ENCODE peak calls at places on chromosome 5, in five cellular contexts. One of them, this sample, is unnamed.
A peak's percentile ranks its signal among the peaks of the same experiment; 100 is the strongest.

GRCh38 chr5:65480306-65480865 is 1.3 kb downstream of the ADAMTS6 start:
- DNase-seq in H9: no peak
- DNase-seq in MM.1S: peak; percentile 41
- DNase-seq in HCT116: no peak
- DNase-seq in neural progenitor cell: peak; percentile 28
- DNase-seq in this sample: peak; percentile 87

GRCh38 chr5:154265197-154265578 is 74.7 kb downstream of the GALNT10 start:
- DNase-seq in H9: no peak
- DNase-seq in MM.1S: no peak
- DNase-seq in neural progenitor cell: no peak
- DNase-seq in HCT116: no peak
- DNase-seq in this sample: no peak

GRCh38 chr5:160434022-160434531 is 12.4 kb downstream of the PTTG1 start:
- DNase-seq in neural progenitor cell: peak; percentile 79
- DNase-seq in HCT116: no peak
- DNase-seq in H9: peak; percentile 61
- DNase-seq in MM.1S: no peak
- DNase-seq in this sample: peak; percentile 64

GRCh38 chr5:175892401-175892800 is 21.0 kb downstream of the CPLX2 start:
- DNase-seq in HCT116: no peak
- DNase-seq in H9: peak; percentile 56
- DNase-seq in MM.1S: no peak
- DNase-seq in neural progenitor cell: no peak
- DNase-seq in this sample: no peak

GRCh38 chr5:117110548-117110947 is 535.9 kb upstream of the SEMA6A start:
- DNase-seq in MM.1S: no peak
- DNase-seq in neural progenitor cell: no peak
- DNase-seq in HCT116: no peak
- DNase-seq in H9: no peak
- DNase-seq in this sample: no peak

GRCh38 chr5:127536687-127537086 is 19.2 kb downstream of the PRRC1 start:
- DNase-seq in HCT116: no peak
- DNase-seq in MM.1S: peak; percentile 28
- DNase-seq in H9: no peak
- DNase-seq in neural progenitor cell: no peak
- DNase-seq in this sample: peak; percentile 34

GRCh38 chr5:92574023-92574422 is 1007.0 kb downstream of the NR2F1-AS1 start:
- DNase-seq in MM.1S: no peak
- DNase-seq in neural progenitor cell: no peak
- DNase-seq in HCT116: no peak
- DNase-seq in H9: no peak
- DNase-seq in this sample: no peak

GRCh38 chr5:33475706-33476105 is 34.9 kb downstream of the TARS1 start:
- DNase-seq in neural progenitor cell: no peak
- DNase-seq in H9: no peak
- DNase-seq in MM.1S: no peak
- DNase-seq in HCT116: no peak
- DNase-seq in this sample: no peak

GRCh38 chr5:177980776-177981175 is 15.3 kb downstream of the PROP1 start:
- DNase-seq in H9: no peak
- DNase-seq in HCT116: no peak
- DNase-seq in MM.1S: no peak
- DNase-seq in neural progenitor cell: no peak
- DNase-seq in this sample: no peak

GRCh38 chr5:33166522-33166921 is 274.2 kb upstream of the TARS1 start:
- DNase-seq in MM.1S: no peak
- DNase-seq in HCT116: no peak
- DNase-seq in H9: peak; percentile 38
- DNase-seq in neural progenitor cell: no peak
- DNase-seq in this sample: no peak

GRCh38 chr5:574906-575305 is 37.2 kb upstream of the CEP72 start:
- DNase-seq in MM.1S: no peak
- DNase-seq in neural progenitor cell: no peak
- DNase-seq in HCT116: no peak
- DNase-seq in H9: no peak
- DNase-seq in this sample: no peak

GRCh38 chr5:153598099-153598498 is 107.6 kb downstream of the GRIA1 start:
- DNase-seq in H9: no peak
- DNase-seq in MM.1S: peak; percentile 90
- DNase-seq in HCT116: no peak
- DNase-seq in neural progenitor cell: no peak
- DNase-seq in this sample: no peak

GRCh38 chr5:172163346-172163745 is 24.7 kb downstream of the STK10 start:
- DNase-seq in neural progenitor cell: no peak
- DNase-seq in H9: no peak
- DNase-seq in MM.1S: no peak
- DNase-seq in HCT116: no peak
- DNase-seq in this sample: no peak

GRCh38 chr5:163104496-163104895 is 332.9 kb upstream of the CCNG1 start:
- DNase-seq in HCT116: no peak
- DNase-seq in H9: peak; percentile 57
- DNase-seq in neural progenitor cell: peak; percentile 56
- DNase-seq in MM.1S: no peak
- DNase-seq in this sample: no peak

GRCh38 chr5:139758510-139759036 is 37.0 kb upstream of the PSD2 start:
- DNase-seq in H9: no peak
- DNase-seq in MM.1S: no peak
- DNase-seq in neural progenitor cell: no peak
- DNase-seq in HCT116: no peak
- DNase-seq in this sample: no peak

DNA sequence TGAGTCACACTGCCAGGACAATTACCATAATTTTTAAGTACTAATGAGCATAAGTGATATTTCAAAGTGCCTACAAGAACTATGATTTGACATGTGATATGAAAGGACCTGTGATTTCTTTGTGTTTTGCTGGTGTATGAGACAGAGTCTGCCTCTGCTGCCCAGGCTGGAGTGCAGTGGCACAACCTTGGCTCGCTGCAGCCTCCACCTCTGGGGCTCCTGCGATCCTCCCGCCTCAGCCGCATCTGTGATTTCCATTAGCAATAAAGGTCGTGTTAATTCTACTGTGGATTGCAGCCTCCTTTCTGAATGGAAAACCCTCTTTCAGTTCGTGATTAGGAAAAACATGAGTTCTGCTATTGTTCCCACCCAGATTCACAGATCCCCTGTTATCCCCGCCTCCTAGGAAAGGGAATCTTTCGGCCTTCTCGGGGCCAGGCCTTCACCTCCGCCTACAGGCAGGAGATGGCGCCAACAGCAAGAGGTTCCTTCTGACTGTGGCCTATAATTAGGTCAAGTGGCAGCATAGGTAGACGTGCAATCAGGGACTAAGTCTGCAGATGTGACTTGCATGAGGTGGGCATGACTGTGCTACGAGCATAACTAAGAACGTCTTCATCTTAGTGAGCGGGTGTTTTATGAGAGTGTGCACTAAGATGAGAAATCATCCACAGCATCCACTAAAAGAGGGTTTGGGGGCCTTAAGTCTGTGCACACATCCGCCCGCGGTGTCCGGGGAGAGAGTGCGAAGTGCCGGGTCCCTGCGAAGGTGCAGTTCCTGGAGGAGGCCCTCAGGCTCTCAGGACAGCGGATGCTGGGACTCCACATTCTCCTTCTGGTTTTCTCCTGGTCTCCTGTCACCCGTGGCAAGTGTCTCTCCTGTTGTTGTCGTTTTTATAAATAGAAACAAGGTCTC is 23.1 kb downstream of the TRIM7 start:
- DNase-seq in H9: peak; percentile 87
- DNase-seq in MM.1S: peak; percentile 82
- DNase-seq in neural progenitor cell: peak; percentile 87
- DNase-seq in HCT116: peak; percentile 76
- DNase-seq in this sample: peak; percentile 57
- H3K4me2 ChIP-seq in H9: no peak overlapping the region
- H3K4me2 ChIP-seq in MM.1S: peak overlapping the region; percentile 6
- H3K4me2 ChIP-seq in neural progenitor cell: no peak overlapping the region
- H3K4me2 ChIP-seq in HCT116: peak overlapping the region; percentile 11
- H3K4me2 ChIP-seq in this sample: no peak overlapping the region

DNA sequence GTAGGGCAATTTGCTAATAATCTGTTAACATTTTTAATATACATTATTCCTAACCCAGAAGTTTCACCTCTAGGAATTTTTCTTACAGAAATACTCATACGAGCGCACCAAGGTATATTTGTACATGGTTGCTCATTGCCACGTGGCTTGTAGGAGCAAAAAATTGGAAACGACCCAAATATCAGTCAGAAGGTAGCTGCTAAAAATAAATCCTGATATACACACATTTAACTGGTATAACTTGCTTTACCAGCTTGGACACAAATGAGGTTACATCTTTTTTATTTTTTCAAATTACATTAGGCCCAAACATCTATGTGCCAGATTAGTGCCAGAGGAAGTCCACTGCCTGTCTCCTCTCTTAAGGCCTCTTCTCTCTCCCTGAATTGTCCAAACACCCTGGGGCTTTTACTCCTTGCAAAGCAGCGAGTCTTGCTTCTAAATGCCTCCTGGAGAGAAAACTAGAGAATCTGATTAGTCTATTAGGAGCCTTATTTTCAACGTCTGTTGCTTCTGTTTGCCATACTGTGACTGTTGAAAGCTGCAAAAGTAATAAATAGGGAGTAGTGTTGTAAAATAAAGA is 92.0 kb upstream of the SSBP2 start:
- DNase-seq in neural progenitor cell: peak; percentile 29
- DNase-seq in MM.1S: no peak
- DNase-seq in H9: no peak
- DNase-seq in HCT116: no peak
- DNase-seq in this sample: no peak
- H3K4me2 ChIP-seq in neural progenitor cell: peak overlapping the region; percentile 30
- H3K4me2 ChIP-seq in MM.1S: no peak overlapping the region
- H3K4me2 ChIP-seq in H9: no peak overlapping the region
- H3K4me2 ChIP-seq in HCT116: no peak overlapping the region
- H3K4me2 ChIP-seq in this sample: no peak overlapping the region

GRCh38 chr5:72602696-72603685 is 95.8 kb upstream of the ZNF366 start:
- DNase-seq in MM.1S: no peak
- DNase-seq in H9: no peak
- DNase-seq in neural progenitor cell: no peak
- DNase-seq in HCT116: no peak
- DNase-seq in this sample: no peak
- H3K4me2 ChIP-seq in MM.1S: no peak overlapping the region
- H3K4me2 ChIP-seq in H9: no peak overlapping the region
- H3K4me2 ChIP-seq in neural progenitor cell: no peak overlapping the region
- H3K4me2 ChIP-seq in HCT116: no peak overlapping the region
- H3K4me2 ChIP-seq in this sample: no peak overlapping the region

DNA sequence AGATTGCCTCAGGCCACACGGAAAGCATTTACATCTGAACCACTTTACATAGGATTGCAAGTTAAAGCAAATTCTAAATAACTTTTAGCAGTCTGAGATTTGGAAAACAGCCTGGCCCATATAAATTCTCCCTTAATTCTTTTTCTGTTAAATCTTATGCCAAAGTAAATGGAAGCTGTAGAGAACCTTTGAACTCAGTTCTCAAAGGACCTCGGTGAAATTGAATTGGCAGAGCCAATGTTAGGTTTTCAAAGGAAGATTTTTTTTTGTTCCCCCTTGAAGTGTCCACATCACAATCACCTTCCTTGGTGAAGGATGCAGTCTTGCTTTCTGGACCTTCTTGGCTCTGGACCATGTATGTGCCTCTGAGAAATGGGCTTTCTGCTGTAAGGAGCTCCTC is 57.4 kb downstream of the SNCAIP start:
- DNase-seq in H9: no peak
- DNase-seq in neural progenitor cell: no peak
- DNase-seq in MM.1S: no peak
- DNase-seq in HCT116: no peak
- DNase-seq in this sample: no peak
- H3K4me2 ChIP-seq in H9: no peak overlapping the region
- H3K4me2 ChIP-seq in neural progenitor cell: no peak overlapping the region
- H3K4me2 ChIP-seq in MM.1S: no peak overlapping the region
- H3K4me2 ChIP-seq in HCT116: no peak overlapping the region
- H3K4me2 ChIP-seq in this sample: no peak overlapping the region